ENCODE peak calls at places on chromosome 10, in nine cellular contexts. B is endothelial cell; C is Right ventricle myocardium superior; U is hepatic stellate cell; V is stimulated activated CD8-positive, alpha-beta memory T cell treated with anti-CD3 and anti-CD28 coated beads, Interleukin-15, amount 100 ng/mL, for 1 hour; Y is left cardiac atrium; L is T1000; H is PC-9; A is activated CD8-positive, alpha-beta memory T cell treated with anti-CD3 and anti-CD28 coated beads, Interleukin-2, amount 10 ng/mL, durations not matched to agents 7 days and 5 days. K is an unnamed sample.

GRCh38 chr10:1424648-1425047 is 312.7 kb downstream of the ADARB2 start:
- DNase-seq in B (no peak), C (no peak), U (no peak), V (no peak), Y (no peak), L (no peak), H (no peak), A (no peak), K (no peak)

GRCh38 chr10:13633689-13634088 is 46.9 kb downstream of the PRPF18 start:
- DNase-seq in B (no peak), C (peak), U (peak), V (no peak), Y (peak), L (no peak), H (no peak), A (no peak), K (no peak)

GRCh38 chr10:22476601-22477364 is 131.5 kb downstream of the SPAG6 start:
- DNase-seq in B (peak), C (no peak), U (no peak), V (no peak), Y (no peak), L (no peak), H (no peak), A (no peak), K (no peak)

GRCh38 chr10:131852161-131852822 is 48.5 kb upstream of the PPP2R2D start:
- DNase-seq in B (no peak), C (no peak), U (no peak), V (no peak), Y (no peak), L (no peak), H (no peak), A (no peak), K (no peak)

GRCh38 chr10:23198940-23199767 is 7.0 kb downstream of the PTF1A start:
- DNase-seq in B (peak), C (no peak), U (no peak), V (no peak), Y (no peak), L (no peak), H (no peak), A (no peak), K (no peak)

GRCh38 chr10:67697646-67698245 is 1.8 kb upstream of the CTNNA3 start:
- DNase-seq in B (peak), C (no peak), U (peak), V (no peak), Y (no peak), L (no peak), H (peak), A (peak), K (peak)

GRCh38 chr10:43905502-43906236 is 257.0 kb upstream of the ZNF32 start:
- DNase-seq in B (no peak), C (peak), U (peak), V (no peak), Y (peak), L (no peak), H (peak), A (no peak), K (no peak)

GRCh38 chr10:86362566-86363183 is 3.9 kb downstream of the GRID1 start:
- DNase-seq in B (no peak), C (peak), U (no peak), V (no peak), Y (no peak), L (no peak), H (no peak), A (no peak), K (no peak)

GRCh38 chr10:33277135-33277536 is 57.3 kb downstream of the NRP1 start:
- DNase-seq in B (no peak), C (peak), U (peak), V (no peak), Y (peak), L (no peak), H (no peak), A (no peak), K (no peak)

GRCh38 chr10:77164616-77165311 is 472.8 kb downstream of the KCNMA1 start:
- DNase-seq in B (no peak), C (no peak), U (no peak), V (no peak), Y (no peak), L (no peak), H (no peak), A (no peak), K (no peak)

GRCh38 chr10:22479419-22479818 is 134.1 kb downstream of the SPAG6 start:
- DNase-seq in B (no peak), C (peak), U (no peak), V (no peak), Y (no peak), L (no peak), H (no peak), A (no peak), K (no peak)

GRCh38 chr10:114663631-114664030 is 5.6 kb upstream of the ABLIM1 start:
- DNase-seq in B (no peak), C (no peak), U (no peak), V (no peak), Y (no peak), L (no peak), H (no peak), A (no peak), K (no peak)

GRCh38 chr10:132109341-132110072 is 43.8 kb downstream of the JAKMIP3 start:
- DNase-seq in B (no peak), C (peak), U (no peak), V (no peak), Y (peak), L (no peak), H (no peak), A (peak), K (no peak)

GRCh38 chr10:5905854-5906507 is 15.9 kb downstream of the FBH1 start:
- DNase-seq in B (peak), C (peak), U (peak), V (no peak), Y (peak), L (no peak), H (no peak), A (no peak), K (no peak)

GRCh38 chr10:15877836-15878576 is 17.7 kb upstream of the MINDY3 start:
- DNase-seq in B (no peak), C (no peak), U (no peak), V (no peak), Y (no peak), L (no peak), H (no peak), A (no peak), K (no peak)

GRCh38 chr10:112548535-112549276 is 101.7 kb downstream of the VTI1A start:
- DNase-seq in B (no peak), C (no peak), U (no peak), V (no peak), Y (no peak), L (no peak), H (no peak), A (no peak), K (no peak)

GRCh38 chr10:9331583-9332008 is 1277.1 kb downstream of the GATA3 start:
- DNase-seq in B (no peak), C (no peak), U (peak), V (no peak), Y (no peak), L (no peak), H (no peak), A (no peak), K (peak)

GRCh38 chr10:132103116-132103910 is 37.6 kb downstream of the JAKMIP3 start:
- DNase-seq in B (no peak), C (no peak), U (no peak), V (no peak), Y (no peak), L (no peak), H (no peak), A (peak), K (no peak)

GRCh38 chr10:131820626-131821025 is 80.2 kb upstream of the PPP2R2D start:
- DNase-seq in B (no peak), C (no peak), U (no peak), V (no peak), Y (no peak), L (no peak), H (no peak), A (peak), K (no peak)

GRCh38 chr10:70284542-70285150 is 842 bp upstream of the NPFFR1 start:
- DNase-seq in B (no peak), C (no peak), U (no peak), V (no peak), Y (no peak), L (no peak), H (no peak), A (no peak), K (no peak)

GRCh38 chr10:10092581-10092980 is 925.1 kb upstream of the CELF2 start:
- DNase-seq in B (no peak), C (peak), U (no peak), V (no peak), Y (peak), L (no peak), H (no peak), A (no peak), K (no peak)